ENCODE peak calls at places on chromosomes 6 and 20, in seven cellular contexts. L is adrenal gland, F is suprapubic skin, Y is astrocyte of the spinal cord, T is colonic mucosa, G is dorsolateral prefrontal cortex, R is H9. N is an unnamed sample.

GRCh38 chr20:32326507-32326851 is 31.7 kb upstream of the ASXL1 start:
- DNase-seq in L (no peak), F (no peak), Y (no peak), T (no peak), G (no peak), R (no peak), N (peak; percentile 58)

GRCh38 chr20:21291026-21291425 is 12.1 kb upstream of the XRN2 start:
- DNase-seq in L (no peak), F (no peak), Y (no peak), T (no peak), G (no peak), R (no peak), N (no peak)

GRCh38 chr20:5835234-5835845 is 85.1 kb downstream of the SHLD1 start:
- DNase-seq in L (peak; percentile 86), F (no peak), Y (peak; percentile 70), T (no peak), G (peak; percentile 68), R (no peak), N (peak; percentile 25)

GRCh38 chr6:163173741-163174140 is 240.8 kb upstream of the QKI start:
- DNase-seq in L (no peak), F (no peak), Y (no peak), T (no peak), G (no peak), R (no peak), N (no peak)

GRCh38 chr6:98067375-98067774 is 767.0 kb upstream of the POU3F2 start:
- DNase-seq in L (no peak), F (no peak), Y (no peak), T (no peak), G (no peak), R (no peak), N (no peak)

GRCh38 chr6:170030284-170031095 is 260.4 kb downstream of the DLL1 start:
- DNase-seq in L (peak; percentile 4), F (peak; percentile 65), Y (no peak), T (no peak), G (no peak), R (no peak), N (no peak)

GRCh38 chr6:148398686-148399085 is 56.0 kb downstream of the SASH1 start:
- DNase-seq in L (no peak), F (no peak), Y (no peak), T (no peak), G (no peak), R (no peak), N (no peak)

GRCh38 chr6:18503588-18504231 is 116.6 kb downstream of the RNF144B start:
- DNase-seq in L (peak; percentile 55), F (no peak), Y (peak; percentile 83), T (peak; percentile 65), G (peak; percentile 51), R (peak; percentile 65), N (peak; percentile 81)

GRCh38 chr6:158015188-158015506 is 33.5 kb downstream of the SYNJ2 start:
- DNase-seq in L (no peak), F (no peak), Y (no peak), T (no peak), G (no peak), R (no peak), N (no peak)

GRCh38 chr20:25859649-25860530 is 163.2 kb upstream of the ZNF337 start:
- DNase-seq in L (peak; percentile 59), F (no peak), Y (peak; percentile 35), T (peak; percentile 56), G (peak; percentile 94), R (peak; percentile 73), N (peak; percentile 43)

DNA sequence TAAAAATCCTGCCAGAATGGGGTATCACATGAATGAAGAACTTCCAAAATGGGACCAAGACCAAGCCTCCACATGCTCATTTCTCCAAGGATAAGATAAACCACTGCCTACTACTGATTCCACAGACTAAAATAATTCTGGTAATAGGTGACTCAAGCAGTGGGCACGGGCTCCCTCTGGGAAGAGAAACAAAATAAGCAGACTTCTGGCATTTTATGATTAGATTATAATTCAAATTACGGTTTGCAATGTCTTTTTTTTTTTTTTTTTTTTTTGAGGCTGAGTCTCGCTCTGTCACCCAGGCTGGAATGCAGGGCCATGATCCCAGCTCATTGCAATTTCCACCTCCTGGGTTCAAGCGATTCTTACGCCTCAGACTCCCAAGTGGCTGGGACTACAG is 16.0 kb downstream of the UQCC1 start:
- DNase-seq in L (peak; percentile 73), F (no peak), Y (peak; percentile 86), T (no peak), G (no peak), R (no peak), N (no peak)
- TF ChIP-seq CTCF in L (no peak), F (no peak), Y (peak; percentile 33), T (no peak), G (no peak), R (no peak), N (no peak)

DNA sequence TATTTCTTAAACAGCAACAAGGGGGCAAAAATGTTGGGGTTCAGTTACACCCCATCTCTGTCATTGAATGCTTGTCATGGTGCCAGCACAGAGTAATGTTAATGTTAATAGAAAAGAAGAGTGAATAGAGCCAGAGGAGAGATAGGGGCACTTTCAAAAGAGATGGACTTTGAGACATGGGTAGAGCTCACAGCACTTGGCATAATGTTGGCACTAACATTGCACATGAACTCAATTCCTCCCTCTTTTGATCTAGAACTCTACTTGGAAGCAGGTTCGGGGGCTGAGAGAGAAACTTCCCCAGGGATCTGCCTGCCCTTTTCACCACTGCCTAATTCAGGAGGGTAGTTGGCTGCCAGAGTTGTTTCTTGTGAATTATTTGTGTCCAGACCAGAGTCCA is 284.6 kb upstream of the PRND start:
- DNase-seq in L (no peak), F (no peak), Y (no peak), T (no peak), G (no peak), R (no peak), N (no peak)
- TF ChIP-seq CTCF in L (no peak), F (no peak), Y (no peak), T (no peak), G (no peak), R (no peak), N (no peak)

GRCh38 chr6:56962451-56962850 is 7.5 kb downstream of the BEND6 start:
- DNase-seq in L (no peak), F (no peak), Y (peak; percentile 56), T (no peak), G (no peak), R (no peak), N (no peak)

GRCh38 chr6:56963043-56963442 is 8.1 kb downstream of the BEND6 start:
- DNase-seq in L (no peak), F (no peak), Y (no peak), T (no peak), G (no peak), R (no peak), N (no peak)

GRCh38 chr6:56959938-56960337 is 5.0 kb downstream of the BEND6 start:
- DNase-seq in L (no peak), F (no peak), Y (peak; percentile 72), T (no peak), G (no peak), R (no peak), N (peak; percentile 71)

GRCh38 chr6:56959094-56959493 is 4.2 kb downstream of the BEND6 start:
- DNase-seq in L (no peak), F (no peak), Y (no peak), T (no peak), G (no peak), R (no peak), N (no peak)

DNA sequence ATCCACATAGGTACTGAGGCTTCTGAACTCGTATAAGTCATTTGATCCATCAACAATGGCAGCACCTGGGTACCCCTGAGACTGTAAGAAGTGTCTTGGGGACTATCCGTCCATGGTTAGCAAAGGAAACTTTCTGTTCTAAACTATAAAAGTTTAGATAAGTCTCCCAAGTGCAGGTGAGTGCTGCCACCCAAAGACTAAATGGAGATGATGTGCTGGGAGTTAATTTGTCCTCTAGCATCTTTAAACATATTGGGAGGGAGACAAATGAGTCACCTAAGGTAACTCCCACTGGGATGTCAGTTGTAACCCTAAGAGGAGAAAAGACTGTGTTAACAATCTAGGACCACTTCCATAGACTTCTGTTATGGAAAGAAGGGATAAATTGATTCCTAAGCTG is 6.2 kb downstream of the BEND6 start:
- DNase-seq in L (no peak), F (no peak), Y (no peak), T (no peak), G (no peak), R (no peak), N (peak; percentile 31)
- TF ChIP-seq CTCF in L (no peak), F (no peak), Y (no peak), T (no peak), G (peak; percentile 12), R (no peak), N (no peak)

DNA sequence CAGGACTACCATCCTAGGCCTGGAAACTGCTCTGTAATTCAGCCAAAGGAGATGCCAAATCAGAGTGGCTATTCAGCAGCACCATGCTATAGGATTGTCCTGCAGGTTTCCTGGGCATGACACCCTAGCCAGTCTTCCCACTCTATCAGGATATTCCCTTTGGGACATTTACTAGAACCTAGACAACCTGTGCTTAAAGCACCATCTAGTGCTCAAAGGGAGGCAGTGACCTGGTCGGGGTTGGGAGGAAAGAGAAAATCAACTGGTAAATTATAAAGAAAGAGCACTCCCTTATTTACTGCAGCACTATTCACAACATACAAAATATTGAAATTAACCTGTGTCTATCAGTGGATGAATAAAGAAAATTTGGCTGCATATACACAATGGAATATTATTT is 67.2 kb upstream of the SMLR1 start:
- DNase-seq in L (peak; percentile 21), F (no peak), Y (peak; percentile 64), T (no peak), G (no peak), R (peak; percentile 62), N (peak; percentile 60)
- TF ChIP-seq CTCF in L (peak; percentile 20), F (no peak), Y (peak; percentile 82), T (peak; percentile 46), G (no peak), R (peak; percentile 88), N (peak; percentile 79)

GRCh38 chr6:8060346-8060745 is 3.8 kb downstream of the BLOC1S5 start:
- DNase-seq in L (no peak), F (no peak), Y (no peak), T (no peak), G (no peak), R (no peak), N (no peak)
- TF ChIP-seq CTCF in L (no peak), F (no peak), Y (no peak), T (no peak), G (no peak), R (no peak), N (no peak)

GRCh38 chr6:16450821-16451220 is 212.4 kb downstream of the GMPR start:
- DNase-seq in L (no peak), F (no peak), Y (peak; percentile 48), T (no peak), G (no peak), R (no peak), N (no peak)

GRCh38 chr6:16450285-16450684 is 211.9 kb downstream of the GMPR start:
- DNase-seq in L (no peak), F (no peak), Y (peak; percentile 80), T (no peak), G (no peak), R (no peak), N (no peak)

GRCh38 chr6:16452348-16452747 is 214.0 kb downstream of the GMPR start:
- DNase-seq in L (no peak), F (no peak), Y (no peak), T (no peak), G (no peak), R (no peak), N (no peak)
- TF ChIP-seq CTCF in L (no peak), F (no peak), Y (no peak), T (no peak), G (no peak), R (no peak), N (no peak)

N was measured in epithelial cell of esophagus.